ENCODE peak calls at places on chromosomes 11 and 22, in eight cellular contexts. One of them, this sample, is unnamed.

GRCh38 chr11:102810943-102811528 is 13.1 kb upstream of the MMP1 start:
- DNase-seq in NCI-H446: peak
- DNase-seq in lung microvascular endothelial cell: peak
- DNase-seq in AG20443: peak
- DNase-seq in BJ: no peak
- DNase-seq in AG04449: no peak
- DNase-seq in HCT116: no peak
- DNase-seq in HFF-Myc: peak
- DNase-seq in this sample: no peak

GRCh38 chr11:128271401-128271800 is 316.0 kb downstream of the ETS1 start:
- DNase-seq in HCT116: no peak
- DNase-seq in HFF-Myc: no peak
- DNase-seq in lung microvascular endothelial cell: peak
- DNase-seq in NCI-H446: no peak
- DNase-seq in AG20443: no peak
- DNase-seq in AG04449: no peak
- DNase-seq in BJ: no peak
- DNase-seq in this sample: no peak

GRCh38 chr22:49534386-49534785 is 293.3 kb downstream of the BRD1 start:
- DNase-seq in AG20443: no peak
- DNase-seq in BJ: no peak
- DNase-seq in NCI-H446: no peak
- DNase-seq in HCT116: no peak
- DNase-seq in AG04449: no peak
- DNase-seq in lung microvascular endothelial cell: no peak
- DNase-seq in HFF-Myc: no peak
- DNase-seq in this sample: no peak

GRCh38 chr22:35661377-35661937 is 13.2 kb downstream of the APOL6 start:
- DNase-seq in BJ: no peak
- DNase-seq in NCI-H446: no peak
- DNase-seq in HCT116: no peak
- DNase-seq in AG20443: no peak
- DNase-seq in lung microvascular endothelial cell: peak
- DNase-seq in AG04449: no peak
- DNase-seq in HFF-Myc: no peak
- DNase-seq in this sample: no peak

GRCh38 chr11:62169935-62170334 is 20.1 kb upstream of the SCGB1D1 start:
- DNase-seq in HCT116: no peak
- DNase-seq in AG04449: no peak
- DNase-seq in HFF-Myc: no peak
- DNase-seq in AG20443: no peak
- DNase-seq in BJ: no peak
- DNase-seq in lung microvascular endothelial cell: no peak
- DNase-seq in NCI-H446: no peak
- DNase-seq in this sample: no peak

GRCh38 chr22:48761546-48761945 is 1066.1 kb downstream of the BRD1 start:
- DNase-seq in NCI-H446: no peak
- DNase-seq in lung microvascular endothelial cell: no peak
- DNase-seq in BJ: no peak
- DNase-seq in HFF-Myc: no peak
- DNase-seq in AG04449: no peak
- DNase-seq in HCT116: no peak
- DNase-seq in AG20443: no peak
- DNase-seq in this sample: no peak

GRCh38 chr22:27686534-27686933 is 115.0 kb downstream of the MN1 start:
- DNase-seq in NCI-H446: no peak
- DNase-seq in BJ: peak
- DNase-seq in lung microvascular endothelial cell: peak
- DNase-seq in HFF-Myc: no peak
- DNase-seq in HCT116: peak
- DNase-seq in AG20443: peak
- DNase-seq in AG04449: no peak
- DNase-seq in this sample: no peak

GRCh38 chr11:75150079-75150478 is 828 bp upstream of the SLCO2B1 start:
- DNase-seq in HCT116: no peak
- DNase-seq in NCI-H446: no peak
- DNase-seq in HFF-Myc: no peak
- DNase-seq in lung microvascular endothelial cell: no peak
- DNase-seq in BJ: no peak
- DNase-seq in AG20443: no peak
- DNase-seq in AG04449: no peak
- DNase-seq in this sample: no peak

GRCh38 chr11:70608568-70609314 is 210.4 kb downstream of the CTTN start:
- DNase-seq in HCT116: no peak
- DNase-seq in BJ: no peak
- DNase-seq in NCI-H446: no peak
- DNase-seq in lung microvascular endothelial cell: no peak
- DNase-seq in AG20443: no peak
- DNase-seq in AG04449: no peak
- DNase-seq in HFF-Myc: no peak
- DNase-seq in this sample: no peak

GRCh38 chr22:19707347-19708322 is 6.7 kb upstream of the SEPTIN5 start:
- DNase-seq in HCT116: no peak
- DNase-seq in AG04449: no peak
- DNase-seq in HFF-Myc: no peak
- DNase-seq in lung microvascular endothelial cell: no peak
- DNase-seq in AG20443: no peak
- DNase-seq in BJ: no peak
- DNase-seq in NCI-H446: no peak
- DNase-seq in this sample: no peak

GRCh38 chr11:59174664-59175033 is 2.7 kb downstream of the DTX4 start:
- DNase-seq in NCI-H446: no peak
- DNase-seq in AG20443: no peak
- DNase-seq in lung microvascular endothelial cell: no peak
- DNase-seq in AG04449: no peak
- DNase-seq in BJ: no peak
- DNase-seq in HCT116: no peak
- DNase-seq in HFF-Myc: no peak
- DNase-seq in this sample: no peak